ENCODE peak calls at places on chromosomes 7 and 10, in eight cellular contexts. B is KG1; Y is activated CD8-positive, alpha-beta T cell treated with anti-CD3 and anti-CD28 coated beads, Interleukin-2, amount 10 ng/mL, durations not matched to agents 7 days and 5 days; C is heart left ventricle; V is RWPE1; U is T-helper 2 cell; R is left kidney; Q is NCI-H1092 treated with DMSO at 0.1 percent for 48 hours. H is an unnamed sample.

GRCh38 chr7:21355406-21355874 is 72.4 kb upstream of the SP4 start:
- DNase-seq in C (no peak), R (no peak), Q (no peak), U (peak), B (peak), V (no peak), Y (peak), H (no peak)

GRCh38 chr10:22552888-22553378 is 161.4 kb downstream of the PIP4K2A start:
- DNase-seq in U (no peak), Y (no peak), R (peak), V (no peak), B (no peak), C (no peak), Q (peak), H (no peak)

GRCh38 chr7:71770269-71770907 is 638.4 kb downstream of the GALNT17 start:
- DNase-seq in B (no peak), C (no peak), U (no peak), Q (no peak), V (no peak), Y (no peak), R (no peak), H (no peak)

GRCh38 chr10:113947138-113948011 is 92.9 kb downstream of the NHLRC2 start:
- DNase-seq in Q (no peak), U (no peak), B (no peak), C (no peak), R (peak), V (no peak), Y (no peak), H (no peak)

GRCh38 chr7:141016349-141016748 is 1.6 kb upstream of the MRPS33 start:
- DNase-seq in C (no peak), V (no peak), Y (no peak), Q (no peak), U (no peak), B (no peak), R (no peak), H (no peak)

GRCh38 chr7:23558303-23558702 is 26.5 kb upstream of the TRA2A start:
- DNase-seq in V (no peak), B (no peak), Y (no peak), R (no peak), Q (no peak), U (no peak), C (no peak), H (no peak)

GRCh38 chr10:70158113-70158512 is 11.6 kb upstream of the TYSND1 start:
- DNase-seq in V (no peak), C (no peak), B (no peak), Q (no peak), U (no peak), Y (no peak), R (no peak), H (no peak)

GRCh38 chr10:109456566-109457361 is 466.5 kb downstream of the XPNPEP1 start:
- DNase-seq in B (no peak), Y (no peak), V (no peak), C (no peak), U (no peak), R (peak), Q (no peak), H (no peak)

GRCh38 chr10:74901240-74901827 is 74.9 kb downstream of the KAT6B start:
- DNase-seq in C (no peak), Q (peak), V (no peak), U (no peak), R (peak), B (no peak), Y (no peak), H (no peak)

GRCh38 chr10:87817291-87817872 is 644 bp downstream of the ATAD1 start:
- DNase-seq in B (no peak), Y (no peak), U (no peak), C (no peak), Q (no peak), R (no peak), V (no peak), H (no peak)

GRCh38 chr10:17249820-17250219 is 21.8 kb downstream of the VIM start:
- DNase-seq in Y (no peak), B (no peak), Q (peak), R (peak), V (peak), C (no peak), U (no peak), H (no peak)